ENCODE peak calls at places on chromosomes 4 and X, in nine cellular contexts. One of them, this sample, is unnamed.

GRCh38 chr4:107603430-107603829 is 116.6 kb downstream of the PAPSS1 start:
- DNase-seq in neural progenitor cell: no peak
- DNase-seq in OCI-LY7: no peak
- DNase-seq in PC-3: peak
- DNase-seq in HCT116: no peak
- DNase-seq in MM.1S: no peak
- DNase-seq in SK-N-SH: no peak
- DNase-seq in GM23338: no peak
- DNase-seq in hepatocyte: peak
- DNase-seq in this sample: peak

GRCh38 chr4:186144180-186144579 is 39.7 kb downstream of the FAM149A start:
- DNase-seq in GM23338: peak
- DNase-seq in neural progenitor cell: peak
- DNase-seq in MM.1S: peak
- DNase-seq in hepatocyte: peak
- DNase-seq in HCT116: no peak
- DNase-seq in OCI-LY7: no peak
- DNase-seq in PC-3: peak
- DNase-seq in SK-N-SH: peak
- DNase-seq in this sample: peak

GRCh38 chr4:185764880-185765279 is 47.1 kb downstream of the SORBS2 start:
- DNase-seq in OCI-LY7: no peak
- DNase-seq in SK-N-SH: no peak
- DNase-seq in hepatocyte: no peak
- DNase-seq in MM.1S: no peak
- DNase-seq in GM23338: no peak
- DNase-seq in neural progenitor cell: no peak
- DNase-seq in PC-3: peak
- DNase-seq in HCT116: no peak
- DNase-seq in this sample: peak

GRCh38 chr4:104941661-104942062 is 205.0 kb upstream of the TET2 start:
- DNase-seq in SK-N-SH: no peak
- DNase-seq in hepatocyte: no peak
- DNase-seq in GM23338: no peak
- DNase-seq in neural progenitor cell: no peak
- DNase-seq in PC-3: peak
- DNase-seq in MM.1S: no peak
- DNase-seq in HCT116: no peak
- DNase-seq in OCI-LY7: no peak
- DNase-seq in this sample: no peak

GRCh38 chr4:83348074-83348473 is 13.4 kb upstream of the HPSE start:
- DNase-seq in HCT116: no peak
- DNase-seq in PC-3: no peak
- DNase-seq in neural progenitor cell: no peak
- DNase-seq in GM23338: no peak
- DNase-seq in MM.1S: no peak
- DNase-seq in hepatocyte: no peak
- DNase-seq in SK-N-SH: no peak
- DNase-seq in OCI-LY7: no peak
- DNase-seq in this sample: no peak

GRCh38 chrX:152923599-152923998 is 25.7 kb downstream of the ZNF185 start:
- DNase-seq in hepatocyte: no peak
- DNase-seq in OCI-LY7: no peak
- DNase-seq in SK-N-SH: no peak
- DNase-seq in PC-3: no peak
- DNase-seq in MM.1S: no peak
- DNase-seq in HCT116: no peak
- DNase-seq in GM23338: no peak
- DNase-seq in neural progenitor cell: no peak
- DNase-seq in this sample: no peak

GRCh38 chr4:48780867-48781219 is 764 bp upstream of the FRYL start:
- DNase-seq in SK-N-SH: peak
- DNase-seq in GM23338: no peak
- DNase-seq in MM.1S: peak
- DNase-seq in hepatocyte: peak
- DNase-seq in neural progenitor cell: no peak
- DNase-seq in HCT116: no peak
- DNase-seq in PC-3: no peak
- DNase-seq in OCI-LY7: peak
- DNase-seq in this sample: peak

GRCh38 chr4:1368421-1369090 is 21.5 kb downstream of the UVSSA start:
- DNase-seq in GM23338: peak
- DNase-seq in SK-N-SH: peak
- DNase-seq in HCT116: no peak
- DNase-seq in hepatocyte: no peak
- DNase-seq in OCI-LY7: no peak
- DNase-seq in MM.1S: no peak
- DNase-seq in neural progenitor cell: peak
- DNase-seq in PC-3: no peak
- DNase-seq in this sample: no peak

GRCh38 chr4:86917212-86918039 is 17.4 kb upstream of the AFF1 start:
- DNase-seq in HCT116: no peak
- DNase-seq in OCI-LY7: no peak
- DNase-seq in MM.1S: no peak
- DNase-seq in PC-3: no peak
- DNase-seq in SK-N-SH: no peak
- DNase-seq in neural progenitor cell: no peak
- DNase-seq in hepatocyte: no peak
- DNase-seq in GM23338: no peak
- DNase-seq in this sample: no peak

GRCh38 chr4:8241895-8242696 is 27.5 kb upstream of the HTRA3 start:
- DNase-seq in neural progenitor cell: peak
- DNase-seq in GM23338: peak
- DNase-seq in SK-N-SH: peak
- DNase-seq in PC-3: peak
- DNase-seq in MM.1S: peak
- DNase-seq in hepatocyte: peak
- DNase-seq in OCI-LY7: peak
- DNase-seq in HCT116: peak
- DNase-seq in this sample: peak

GRCh38 chr4:75547647-75548387 is 8.0 kb upstream of the ODAPH start:
- DNase-seq in HCT116: no peak
- DNase-seq in MM.1S: peak
- DNase-seq in OCI-LY7: peak
- DNase-seq in SK-N-SH: peak
- DNase-seq in hepatocyte: peak
- DNase-seq in neural progenitor cell: no peak
- DNase-seq in PC-3: no peak
- DNase-seq in GM23338: no peak
- DNase-seq in this sample: peak

GRCh38 chr4:14833053-14833452 is 169.2 kb upstream of the CPEB2 start:
- DNase-seq in HCT116: no peak
- DNase-seq in hepatocyte: no peak
- DNase-seq in GM23338: no peak
- DNase-seq in PC-3: no peak
- DNase-seq in SK-N-SH: no peak
- DNase-seq in MM.1S: no peak
- DNase-seq in OCI-LY7: no peak
- DNase-seq in neural progenitor cell: no peak
- DNase-seq in this sample: no peak

GRCh38 chr4:14824189-14824588 is 178.1 kb upstream of the CPEB2 start:
- DNase-seq in OCI-LY7: no peak
- DNase-seq in GM23338: no peak
- DNase-seq in HCT116: no peak
- DNase-seq in neural progenitor cell: no peak
- DNase-seq in PC-3: no peak
- DNase-seq in hepatocyte: no peak
- DNase-seq in SK-N-SH: no peak
- DNase-seq in MM.1S: no peak
- DNase-seq in this sample: no peak

GRCh38 chr4:14829795-14830194 is 172.5 kb upstream of the CPEB2 start:
- DNase-seq in OCI-LY7: no peak
- DNase-seq in hepatocyte: no peak
- DNase-seq in GM23338: no peak
- DNase-seq in SK-N-SH: no peak
- DNase-seq in HCT116: no peak
- DNase-seq in MM.1S: no peak
- DNase-seq in neural progenitor cell: no peak
- DNase-seq in PC-3: no peak
- DNase-seq in this sample: no peak

GRCh38 chr4:14831447-14831846 is 170.8 kb upstream of the CPEB2 start:
- DNase-seq in neural progenitor cell: no peak
- DNase-seq in GM23338: no peak
- DNase-seq in PC-3: peak
- DNase-seq in SK-N-SH: no peak
- DNase-seq in hepatocyte: no peak
- DNase-seq in OCI-LY7: no peak
- DNase-seq in MM.1S: no peak
- DNase-seq in HCT116: no peak
- DNase-seq in this sample: no peak

DNA sequence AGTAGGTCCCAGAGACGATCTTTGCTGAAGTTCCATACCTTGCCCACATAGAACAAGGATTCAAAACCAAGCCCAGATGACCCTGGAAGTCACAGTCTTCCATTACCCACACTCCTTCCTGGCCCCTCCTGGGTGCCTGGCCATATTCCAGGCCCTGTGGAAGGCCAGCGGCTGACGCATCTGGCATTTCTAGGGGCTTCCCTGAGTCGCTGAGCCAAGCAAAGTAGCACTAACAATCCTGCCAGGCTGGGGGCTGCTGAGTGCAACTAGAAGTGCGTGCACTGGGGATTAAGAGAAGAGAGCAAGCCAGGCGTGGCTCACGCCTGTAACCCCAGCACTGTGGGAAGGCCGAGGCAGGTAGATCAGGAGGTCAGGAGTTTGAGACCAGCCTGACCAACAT is 175.2 kb upstream of the CPEB2 start:
- DNase-seq in hepatocyte: no peak
- DNase-seq in MM.1S: no peak
- DNase-seq in neural progenitor cell: no peak
- DNase-seq in HCT116: no peak
- DNase-seq in OCI-LY7: no peak
- DNase-seq in SK-N-SH: peak
- DNase-seq in PC-3: no peak
- DNase-seq in GM23338: no peak
- DNase-seq in this sample: peak
- TF ChIP-seq EZH2phosphoT487 in hepatocyte: no peak
- TF ChIP-seq EZH2phosphoT487 in MM.1S: no peak
- TF ChIP-seq EZH2phosphoT487 in neural progenitor cell: no peak
- TF ChIP-seq EZH2phosphoT487 in HCT116: no peak
- TF ChIP-seq EZH2phosphoT487 in OCI-LY7: no peak
- TF ChIP-seq EZH2phosphoT487 in SK-N-SH: no peak
- TF ChIP-seq EZH2phosphoT487 in PC-3: no peak
- TF ChIP-seq EZH2phosphoT487 in GM23338: no peak
- TF ChIP-seq EZH2phosphoT487 in this sample: no peak

GRCh38 chr4:184617611-184618196 is 31.5 kb downstream of the CASP3 start:
- DNase-seq in SK-N-SH: no peak
- DNase-seq in HCT116: no peak
- DNase-seq in hepatocyte: no peak
- DNase-seq in OCI-LY7: no peak
- DNase-seq in MM.1S: no peak
- DNase-seq in PC-3: no peak
- DNase-seq in GM23338: peak
- DNase-seq in neural progenitor cell: no peak
- DNase-seq in this sample: no peak

GRCh38 chr4:184613405-184613804 is 35.8 kb downstream of the CASP3 start:
- DNase-seq in SK-N-SH: no peak
- DNase-seq in neural progenitor cell: no peak
- DNase-seq in PC-3: no peak
- DNase-seq in HCT116: no peak
- DNase-seq in OCI-LY7: no peak
- DNase-seq in GM23338: no peak
- DNase-seq in hepatocyte: no peak
- DNase-seq in MM.1S: no peak
- DNase-seq in this sample: no peak

GRCh38 chr4:184620208-184620867 is 28.9 kb downstream of the CASP3 start:
- DNase-seq in GM23338: no peak
- DNase-seq in PC-3: no peak
- DNase-seq in MM.1S: no peak
- DNase-seq in HCT116: no peak
- DNase-seq in SK-N-SH: no peak
- DNase-seq in hepatocyte: no peak
- DNase-seq in neural progenitor cell: no peak
- DNase-seq in OCI-LY7: no peak
- DNase-seq in this sample: no peak

GRCh38 chr4:184614509-184614908 is 34.7 kb downstream of the CASP3 start:
- DNase-seq in HCT116: no peak
- DNase-seq in OCI-LY7: no peak
- DNase-seq in MM.1S: no peak
- DNase-seq in GM23338: no peak
- DNase-seq in hepatocyte: no peak
- DNase-seq in SK-N-SH: no peak
- DNase-seq in PC-3: no peak
- DNase-seq in neural progenitor cell: no peak
- DNase-seq in this sample: no peak

GRCh38 chr4:184616633-184617471 is 32.4 kb downstream of the CASP3 start:
- DNase-seq in OCI-LY7: no peak
- DNase-seq in GM23338: peak
- DNase-seq in PC-3: no peak
- DNase-seq in SK-N-SH: no peak
- DNase-seq in MM.1S: peak
- DNase-seq in HCT116: no peak
- DNase-seq in hepatocyte: no peak
- DNase-seq in neural progenitor cell: no peak
- DNase-seq in this sample: no peak
- H2AFZ ChIP-seq in OCI-LY7: no peak
- H2AFZ ChIP-seq in GM23338: no peak
- H2AFZ ChIP-seq in PC-3: no peak
- H2AFZ ChIP-seq in SK-N-SH: no peak
- H2AFZ ChIP-seq in MM.1S: peak
- H2AFZ ChIP-seq in HCT116: no peak
- H2AFZ ChIP-seq in hepatocyte: no peak
- H2AFZ ChIP-seq in neural progenitor cell: peak
- H2AFZ ChIP-seq in this sample: no peak

DNA sequence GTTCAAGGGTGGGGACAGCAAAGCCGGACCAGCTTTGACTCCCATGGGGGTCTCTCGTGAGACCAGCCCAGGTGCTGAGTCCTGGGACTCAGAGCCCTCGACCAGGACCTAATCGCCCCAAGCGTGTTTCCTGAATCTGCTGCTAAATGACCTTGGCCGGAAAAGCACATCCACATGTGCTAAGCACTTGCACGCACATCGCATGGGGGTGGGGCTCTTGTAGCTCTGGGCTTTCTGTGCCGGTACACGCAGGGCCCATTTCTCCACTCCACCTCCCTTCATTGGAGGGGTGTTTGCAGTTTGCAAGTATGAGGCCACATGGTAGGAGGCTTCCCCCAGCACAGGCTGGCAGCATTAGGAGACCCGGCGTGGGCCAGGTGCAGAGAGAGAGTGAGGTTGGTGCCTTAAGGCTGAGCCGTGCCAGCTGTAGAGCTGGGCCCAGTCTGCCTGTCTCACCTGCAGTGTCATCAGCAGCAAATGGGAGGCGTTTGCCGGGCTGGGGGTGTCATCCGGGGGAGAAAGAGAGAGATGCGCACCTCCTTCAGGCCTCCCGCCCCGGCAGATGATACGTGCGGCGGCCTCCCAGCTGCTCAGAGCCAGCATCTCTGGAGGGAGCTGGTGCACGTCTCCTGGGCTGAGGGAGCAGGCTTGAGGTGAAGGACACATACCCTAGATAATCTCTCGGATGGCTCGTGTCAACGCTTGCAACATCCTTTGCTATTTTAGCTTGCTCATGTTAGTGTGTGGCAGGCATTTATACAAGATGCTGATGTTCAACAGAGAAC is 45.2 kb upstream of the CLCN4 start:
- DNase-seq in neural progenitor cell: no peak
- DNase-seq in GM23338: no peak
- DNase-seq in SK-N-SH: no peak
- DNase-seq in PC-3: no peak
- DNase-seq in hepatocyte: no peak
- DNase-seq in MM.1S: peak
- DNase-seq in OCI-LY7: peak
- DNase-seq in HCT116: no peak
- DNase-seq in this sample: peak
- TF ChIP-seq EZH2phosphoT487 in neural progenitor cell: no peak
- TF ChIP-seq EZH2phosphoT487 in GM23338: no peak
- TF ChIP-seq EZH2phosphoT487 in SK-N-SH: no peak
- TF ChIP-seq EZH2phosphoT487 in PC-3: no peak
- TF ChIP-seq EZH2phosphoT487 in hepatocyte: no peak
- TF ChIP-seq EZH2phosphoT487 in MM.1S: no peak
- TF ChIP-seq EZH2phosphoT487 in OCI-LY7: no peak
- TF ChIP-seq EZH2phosphoT487 in HCT116: no peak
- TF ChIP-seq EZH2phosphoT487 in this sample: no peak

GRCh38 chrX:19799319-19800182 is 87.8 kb downstream of the SH3KBP1 start:
- DNase-seq in hepatocyte: no peak
- DNase-seq in GM23338: no peak
- DNase-seq in HCT116: no peak
- DNase-seq in PC-3: no peak
- DNase-seq in SK-N-SH: no peak
- DNase-seq in neural progenitor cell: no peak
- DNase-seq in OCI-LY7: peak
- DNase-seq in MM.1S: no peak
- DNase-seq in this sample: peak
- H2AFZ ChIP-seq in hepatocyte: no peak
- H2AFZ ChIP-seq in GM23338: no peak
- H2AFZ ChIP-seq in HCT116: no peak
- H2AFZ ChIP-seq in PC-3: no peak
- H2AFZ ChIP-seq in SK-N-SH: no peak
- H2AFZ ChIP-seq in neural progenitor cell: no peak
- H2AFZ ChIP-seq in OCI-LY7: peak
- H2AFZ ChIP-seq in MM.1S: no peak
- H2AFZ ChIP-seq in this sample: peak